ENCODE peak calls at places on chromosomes 5 and 9, in four cellular contexts. F is mucosa of gallbladder, D is NCI-H2171 treated with DMSO at 0.1 percent for 48 hours, W is posterior cingulate gyrus. O is an unnamed sample.

GRCh38 chr9:88197016-88197415 is 58.7 kb upstream of the SPATA31C2 start:
- DNase-seq in F (no peak), D (no peak), W (no peak), O (no peak)

GRCh38 chr9:136242908-136243525 is 2.6 kb downstream of the QSOX2 start:
- DNase-seq in F (no peak), D (no peak), W (no peak), O (no peak)

GRCh38 chr9:120892177-120892747 is 15.3 kb upstream of the PHF19 start:
- DNase-seq in F (no peak), D (no peak), W (no peak), O (no peak)

GRCh38 chr5:35369965-35370790 is 139.9 kb upstream of the PRLR start:
- DNase-seq in F (no peak), D (peak), W (peak), O (no peak)

GRCh38 chr9:135503371-135504261 is 3.1 kb downstream of the MRPS2 start:
- DNase-seq in F (no peak), D (no peak), W (peak), O (no peak)

GRCh38 chr5:154478224-154478565 is at the start of gene HAND1:
- DNase-seq in F (no peak), D (no peak), W (no peak), O (no peak)

GRCh38 chr9:83066771-83067170 is 3.8 kb upstream of the RASEF start:
- DNase-seq in F (no peak), D (no peak), W (no peak), O (no peak)

GRCh38 chr9:133449760-133450159 is 10.0 kb upstream of the CACFD1 start:
- DNase-seq in F (peak), D (peak), W (peak), O (no peak)

GRCh38 chr9:4106744-4107143 is 193.1 kb downstream of the GLIS3 start:
- DNase-seq in F (no peak), D (no peak), W (no peak), O (no peak)

GRCh38 chr9:22990349-22990748 is 543.7 kb downstream of the DMRTA1 start:
- DNase-seq in F (no peak), D (no peak), W (no peak), O (no peak)

GRCh38 chr5:121919091-121919490 is 42.7 kb upstream of the SRFBP1 start:
- DNase-seq in F (no peak), D (no peak), W (no peak), O (no peak)

GRCh38 chr5:75108931-75109596 is 56.7 kb upstream of the GCNT4 start:
- DNase-seq in F (no peak), D (no peak), W (no peak), O (no peak)

GRCh38 chr9:77987880-77988525 is 43.6 kb downstream of the GNAQ start:
- DNase-seq in F (no peak), D (no peak), W (no peak), O (no peak)

GRCh38 chr5:135353952-135354721 is 44.9 kb downstream of the MACROH2A1 start:
- DNase-seq in F (no peak), D (no peak), W (no peak), O (no peak)

GRCh38 chr5:54254482-54255198 is 55.7 kb downstream of the ARL15 start:
- DNase-seq in F (no peak), D (no peak), W (no peak), O (no peak)

GRCh38 chr5:80860934-80861613 is 99.1 kb upstream of the RASGRF2 start:
- DNase-seq in F (no peak), D (no peak), W (no peak), O (no peak)

GRCh38 chr5:24177821-24178220 is 467.0 kb downstream of the CDH10 start:
- DNase-seq in F (no peak), D (no peak), W (peak), O (no peak)

GRCh38 chr5:135094339-135095051 is 60.5 kb upstream of the PITX1 start:
- DNase-seq in F (no peak), D (no peak), W (no peak), O (no peak)

GRCh38 chr5:173633304-173633703 is 16.9 kb upstream of the BOD1 start:
- DNase-seq in F (no peak), D (no peak), W (no peak), O (peak)

GRCh38 chr5:42848545-42848944 is 36.9 kb upstream of the SELENOP start:
- DNase-seq in F (no peak), D (no peak), W (no peak), O (no peak)

GRCh38 chr9:38228331-38229122 is 159.5 kb upstream of the SHB start:
- DNase-seq in F (no peak), D (peak), W (no peak), O (no peak)

GRCh38 chr9:79061766-79062165 is 510.0 kb upstream of the TLE4 start:
- DNase-seq in F (no peak), D (no peak), W (no peak), O (no peak)